ENCODE peak calls at places on chromosomes 6 and 20, in five cellular contexts. J is amygdala; E is left ventricle myocardium inferior; W is CD8-positive, alpha-beta T cell; L is LoVo. T is an unnamed sample.

GRCh38 chr6:144320746-144321145 is 35.6 kb downstream of the UTRN start:
- DNase-seq in E (no peak), L (no peak), W (no peak), J (no peak), T (no peak)

GRCh38 chr6:102749210-102749971 is 1355.9 kb downstream of the GRIK2 start:
- DNase-seq in W (no peak), E (no peak), J (no peak), L (no peak), T (no peak)

GRCh38 chr20:10488436-10489053 is 53.4 kb downstream of the SLX4IP start:
- DNase-seq in E (no peak), W (no peak), L (no peak), J (no peak), T (no peak)

GRCh38 chr6:37668251-37668650 is 29.4 kb downstream of the MDGA1 start:
- DNase-seq in E (no peak), L (no peak), W (no peak), J (no peak), T (no peak)

GRCh38 chr20:45419188-45420091 is 3.5 kb downstream of the PIGT start:
- DNase-seq in W (no peak), J (peak), L (no peak), E (peak), T (peak)

GRCh38 chr6:31354788-31355539 is 2.0 kb downstream of the HLA-B start:
- DNase-seq in L (no peak), J (no peak), W (no peak), E (no peak), T (no peak)

GRCh38 chr6:122495612-122496011 is 24.0 kb upstream of the SERINC1 start:
- DNase-seq in W (no peak), L (no peak), J (no peak), E (no peak), T (no peak)

GRCh38 chr6:70166088-70166958 is 136.6 kb downstream of the COL9A1 start:
- DNase-seq in W (no peak), L (peak), E (peak), J (peak), T (peak)

GRCh38 chr20:57310821-57311514 is 18.6 kb upstream of the SPO11 start:
- DNase-seq in J (no peak), L (no peak), W (no peak), E (no peak), T (no peak)

GRCh38 chr6:133983099-133983939 is 30.3 kb downstream of the TBPL1 start:
- DNase-seq in W (no peak), L (no peak), E (no peak), J (no peak), T (no peak)